ENCODE peak calls at places on chromosomes 5 and 9, in ten cellular contexts. One of them, this sample, is unnamed.

GRCh38 chr5:157858527-157859226 is at the start of gene CLINT1:
- DNase-seq in GM23338: peak; percentile 95
- DNase-seq in gastrocnemius medialis: peak; percentile 83
- DNase-seq in heart left ventricle: peak; percentile 97
- DNase-seq in neural progenitor cell: peak; percentile 93
- DNase-seq in IMR-90: peak; percentile 83
- DNase-seq in A549: peak; percentile 89
- DNase-seq in hepatocyte: peak; percentile 94
- DNase-seq in esophagus squamous epithelium: peak; percentile 73
- DNase-seq in CD8-positive, alpha-beta T cell: peak; percentile 87
- DNase-seq in this sample: peak; percentile 91

GRCh38 chr5:131749138-131749537 is 47.7 kb downstream of the FNIP1 start:
- DNase-seq in GM23338: no peak
- DNase-seq in gastrocnemius medialis: no peak
- DNase-seq in heart left ventricle: no peak
- DNase-seq in neural progenitor cell: no peak
- DNase-seq in IMR-90: peak; percentile 86
- DNase-seq in A549: no peak
- DNase-seq in hepatocyte: no peak
- DNase-seq in esophagus squamous epithelium: no peak
- DNase-seq in CD8-positive, alpha-beta T cell: no peak
- DNase-seq in this sample: no peak

GRCh38 chr5:123125172-123125508 is 36.1 kb downstream of the PRDM6 start:
- DNase-seq in GM23338: no peak
- DNase-seq in gastrocnemius medialis: no peak
- DNase-seq in heart left ventricle: no peak
- DNase-seq in neural progenitor cell: no peak
- DNase-seq in IMR-90: peak; percentile 63
- DNase-seq in A549: no peak
- DNase-seq in hepatocyte: no peak
- DNase-seq in esophagus squamous epithelium: no peak
- DNase-seq in CD8-positive, alpha-beta T cell: no peak
- DNase-seq in this sample: no peak

GRCh38 chr9:95947118-95947517 is 71.6 kb downstream of the ERCC6L2 start:
- DNase-seq in GM23338: no peak
- DNase-seq in gastrocnemius medialis: no peak
- DNase-seq in heart left ventricle: no peak
- DNase-seq in neural progenitor cell: no peak
- DNase-seq in IMR-90: no peak
- DNase-seq in A549: no peak
- DNase-seq in hepatocyte: no peak
- DNase-seq in esophagus squamous epithelium: no peak
- DNase-seq in CD8-positive, alpha-beta T cell: no peak
- DNase-seq in this sample: no peak

GRCh38 chr5:17743580-17744435 is 109.5 kb downstream of the TAF11L14 start:
- DNase-seq in GM23338: no peak
- DNase-seq in gastrocnemius medialis: no peak
- DNase-seq in heart left ventricle: no peak
- DNase-seq in neural progenitor cell: no peak
- DNase-seq in IMR-90: peak; percentile 68
- DNase-seq in A549: no peak
- DNase-seq in hepatocyte: no peak
- DNase-seq in esophagus squamous epithelium: no peak
- DNase-seq in CD8-positive, alpha-beta T cell: no peak
- DNase-seq in this sample: no peak

GRCh38 chr9:133782157-133783130 is 44.3 kb upstream of the SARDH start:
- DNase-seq in GM23338: peak; percentile 86
- DNase-seq in gastrocnemius medialis: peak; percentile 13
- DNase-seq in heart left ventricle: peak; percentile 76
- DNase-seq in neural progenitor cell: peak; percentile 89
- DNase-seq in IMR-90: peak; percentile 62
- DNase-seq in A549: peak; percentile 75
- DNase-seq in hepatocyte: peak; percentile 88
- DNase-seq in esophagus squamous epithelium: no peak
- DNase-seq in CD8-positive, alpha-beta T cell: peak; percentile 52
- DNase-seq in this sample: peak; percentile 62

GRCh38 chr5:133460172-133460758 is 152.1 kb downstream of the FSTL4 start:
- DNase-seq in GM23338: peak; percentile 77
- DNase-seq in gastrocnemius medialis: no peak
- DNase-seq in heart left ventricle: no peak
- DNase-seq in neural progenitor cell: peak; percentile 75
- DNase-seq in IMR-90: no peak
- DNase-seq in A549: peak; percentile 66
- DNase-seq in hepatocyte: no peak
- DNase-seq in esophagus squamous epithelium: no peak
- DNase-seq in CD8-positive, alpha-beta T cell: no peak
- DNase-seq in this sample: no peak

GRCh38 chr9:133478851-133479711 is at the start of gene SLC2A6:
- DNase-seq in GM23338: peak; percentile 96
- DNase-seq in gastrocnemius medialis: peak; percentile 67
- DNase-seq in heart left ventricle: peak; percentile 93
- DNase-seq in neural progenitor cell: peak; percentile 97
- DNase-seq in IMR-90: peak; percentile 63
- DNase-seq in A549: peak; percentile 95
- DNase-seq in hepatocyte: peak; percentile 92
- DNase-seq in esophagus squamous epithelium: no peak
- DNase-seq in CD8-positive, alpha-beta T cell: peak; percentile 74
- DNase-seq in this sample: peak; percentile 75

GRCh38 chr5:126745259-126745992 is 31.5 kb upstream of the LMNB1 start:
- DNase-seq in GM23338: no peak
- DNase-seq in gastrocnemius medialis: no peak
- DNase-seq in heart left ventricle: no peak
- DNase-seq in neural progenitor cell: no peak
- DNase-seq in IMR-90: no peak
- DNase-seq in A549: no peak
- DNase-seq in hepatocyte: no peak
- DNase-seq in esophagus squamous epithelium: no peak
- DNase-seq in CD8-positive, alpha-beta T cell: no peak
- DNase-seq in this sample: no peak

GRCh38 chr5:137754236-137754960 is at the start of gene HNRNPA0:
- DNase-seq in GM23338: peak; percentile 98
- DNase-seq in gastrocnemius medialis: peak; percentile 96
- DNase-seq in heart left ventricle: peak; percentile 98
- DNase-seq in neural progenitor cell: peak; percentile 99
- DNase-seq in IMR-90: peak; percentile 97
- DNase-seq in A549: peak; percentile 97
- DNase-seq in hepatocyte: peak; percentile 99
- DNase-seq in esophagus squamous epithelium: peak; percentile 91
- DNase-seq in CD8-positive, alpha-beta T cell: peak; percentile 96
- DNase-seq in this sample: peak; percentile 95

GRCh38 chr5:125044491-125045282 is 298.2 kb upstream of the ZNF608 start:
- DNase-seq in GM23338: no peak
- DNase-seq in gastrocnemius medialis: no peak
- DNase-seq in heart left ventricle: no peak
- DNase-seq in neural progenitor cell: no peak
- DNase-seq in IMR-90: no peak
- DNase-seq in A549: no peak
- DNase-seq in hepatocyte: no peak
- DNase-seq in esophagus squamous epithelium: no peak
- DNase-seq in CD8-positive, alpha-beta T cell: no peak
- DNase-seq in this sample: no peak

GRCh38 chr9:11618241-11618805 is 1005.5 kb upstream of the PTPRD start:
- DNase-seq in GM23338: peak; percentile 11
- DNase-seq in gastrocnemius medialis: no peak
- DNase-seq in heart left ventricle: peak; percentile 57
- DNase-seq in neural progenitor cell: no peak
- DNase-seq in IMR-90: no peak
- DNase-seq in A549: no peak
- DNase-seq in hepatocyte: peak; percentile 3
- DNase-seq in esophagus squamous epithelium: peak; percentile 0
- DNase-seq in CD8-positive, alpha-beta T cell: no peak
- DNase-seq in this sample: no peak

GRCh38 chr9:76876098-76876497 is 29.8 kb downstream of the PRUNE2 start:
- DNase-seq in GM23338: no peak
- DNase-seq in gastrocnemius medialis: no peak
- DNase-seq in heart left ventricle: no peak
- DNase-seq in neural progenitor cell: no peak
- DNase-seq in IMR-90: peak; percentile 41
- DNase-seq in A549: no peak
- DNase-seq in hepatocyte: no peak
- DNase-seq in esophagus squamous epithelium: no peak
- DNase-seq in CD8-positive, alpha-beta T cell: no peak
- DNase-seq in this sample: no peak

GRCh38 chr9:36486454-36486932 is 86.2 kb upstream of the MELK start:
- DNase-seq in GM23338: peak; percentile 24
- DNase-seq in gastrocnemius medialis: no peak
- DNase-seq in heart left ventricle: no peak
- DNase-seq in neural progenitor cell: peak; percentile 45
- DNase-seq in IMR-90: peak; percentile 11
- DNase-seq in A549: no peak
- DNase-seq in hepatocyte: peak; percentile 39
- DNase-seq in esophagus squamous epithelium: no peak
- DNase-seq in CD8-positive, alpha-beta T cell: no peak
- DNase-seq in this sample: no peak

GRCh38 chr5:175672976-175673648 is 15.2 kb downstream of the HRH2 start:
- DNase-seq in GM23338: no peak
- DNase-seq in gastrocnemius medialis: no peak
- DNase-seq in heart left ventricle: no peak
- DNase-seq in neural progenitor cell: no peak
- DNase-seq in IMR-90: no peak
- DNase-seq in A549: no peak
- DNase-seq in hepatocyte: no peak
- DNase-seq in esophagus squamous epithelium: no peak
- DNase-seq in CD8-positive, alpha-beta T cell: no peak
- DNase-seq in this sample: no peak

GRCh38 chr5:35335752-35336151 is 105.5 kb upstream of the PRLR start:
- DNase-seq in GM23338: no peak
- DNase-seq in gastrocnemius medialis: no peak
- DNase-seq in heart left ventricle: no peak
- DNase-seq in neural progenitor cell: peak; percentile 14
- DNase-seq in IMR-90: no peak
- DNase-seq in A549: no peak
- DNase-seq in hepatocyte: no peak
- DNase-seq in esophagus squamous epithelium: no peak
- DNase-seq in CD8-positive, alpha-beta T cell: no peak
- DNase-seq in this sample: no peak

GRCh38 chr5:35333366-35333765 is 103.1 kb upstream of the PRLR start:
- DNase-seq in GM23338: no peak
- DNase-seq in gastrocnemius medialis: no peak
- DNase-seq in heart left ventricle: no peak
- DNase-seq in neural progenitor cell: no peak
- DNase-seq in IMR-90: no peak
- DNase-seq in A549: no peak
- DNase-seq in hepatocyte: no peak
- DNase-seq in esophagus squamous epithelium: no peak
- DNase-seq in CD8-positive, alpha-beta T cell: no peak
- DNase-seq in this sample: no peak

GRCh38 chr5:35331941-35332340 is 101.7 kb upstream of the PRLR start:
- DNase-seq in GM23338: no peak
- DNase-seq in gastrocnemius medialis: no peak
- DNase-seq in heart left ventricle: no peak
- DNase-seq in neural progenitor cell: no peak
- DNase-seq in IMR-90: no peak
- DNase-seq in A549: no peak
- DNase-seq in hepatocyte: no peak
- DNase-seq in esophagus squamous epithelium: no peak
- DNase-seq in CD8-positive, alpha-beta T cell: no peak
- DNase-seq in this sample: no peak

GRCh38 chr5:35337332-35338168 is 107.3 kb upstream of the PRLR start:
- DNase-seq in GM23338: peak; percentile 81
- DNase-seq in gastrocnemius medialis: no peak
- DNase-seq in heart left ventricle: no peak
- DNase-seq in neural progenitor cell: peak; percentile 34
- DNase-seq in IMR-90: no peak
- DNase-seq in A549: no peak
- DNase-seq in hepatocyte: no peak
- DNase-seq in esophagus squamous epithelium: no peak
- DNase-seq in CD8-positive, alpha-beta T cell: no peak
- DNase-seq in this sample: no peak

GRCh38 chr5:35332551-35332950 is 102.3 kb upstream of the PRLR start:
- DNase-seq in GM23338: no peak
- DNase-seq in gastrocnemius medialis: no peak
- DNase-seq in heart left ventricle: no peak
- DNase-seq in neural progenitor cell: no peak
- DNase-seq in IMR-90: no peak
- DNase-seq in A549: no peak
- DNase-seq in hepatocyte: no peak
- DNase-seq in esophagus squamous epithelium: no peak
- DNase-seq in CD8-positive, alpha-beta T cell: no peak
- DNase-seq in this sample: peak; percentile 24
- H3K4me1 ChIP-seq in GM23338: peaks cover 12% of the 10 kb centered on the region
- H3K4me1 ChIP-seq in gastrocnemius medialis: no peaks in the 10 kb centered on the region
- H3K4me1 ChIP-seq in heart left ventricle: no peaks in the 10 kb centered on the region
- H3K4me1 ChIP-seq in neural progenitor cell: peaks cover 8% of the 10 kb centered on the region
- H3K4me1 ChIP-seq in IMR-90: no peaks in the 10 kb centered on the region
- H3K4me1 ChIP-seq in A549: no peaks in the 10 kb centered on the region
- H3K4me1 ChIP-seq in hepatocyte: no peaks in the 10 kb centered on the region
- H3K4me1 ChIP-seq in esophagus squamous epithelium: no peaks in the 10 kb centered on the region
- H3K4me1 ChIP-seq in CD8-positive, alpha-beta T cell: no peaks in the 10 kb centered on the region
- H3K4me1 ChIP-seq in this sample: no peaks in the 10 kb centered on the region

GRCh38 chr5:173329370-173330150 is 1.3 kb upstream of the STC2 start:
- DNase-seq in GM23338: peak; percentile 88
- DNase-seq in gastrocnemius medialis: no peak
- DNase-seq in heart left ventricle: no peak
- DNase-seq in neural progenitor cell: peak; percentile 67
- DNase-seq in IMR-90: no peak
- DNase-seq in A549: no peak
- DNase-seq in hepatocyte: peak; percentile 81
- DNase-seq in esophagus squamous epithelium: no peak
- DNase-seq in CD8-positive, alpha-beta T cell: no peak
- DNase-seq in this sample: no peak
- H3K4me3 ChIP-seq in GM23338: peak overlapping the region; percentile 99
- H3K4me3 ChIP-seq in gastrocnemius medialis: peak overlapping the region; percentile 60
- H3K4me3 ChIP-seq in heart left ventricle: peak overlapping the region; percentile 59
- H3K4me3 ChIP-seq in neural progenitor cell: peak overlapping the region; percentile 60
- H3K4me3 ChIP-seq in IMR-90: peak overlapping the region; percentile 89
- H3K4me3 ChIP-seq in A549: peak overlapping the region; percentile 87
- H3K4me3 ChIP-seq in hepatocyte: peak overlapping the region; percentile 53
- H3K4me3 ChIP-seq in esophagus squamous epithelium: peak overlapping the region; percentile 66
- H3K4me3 ChIP-seq in CD8-positive, alpha-beta T cell: no peak overlapping the region
- H3K4me3 ChIP-seq in this sample: no peak overlapping the region

GRCh38 chr9:135804588-135805421 is 102.5 kb downstream of the CAMSAP1 start:
- DNase-seq in GM23338: peak; percentile 65
- DNase-seq in gastrocnemius medialis: no peak
- DNase-seq in heart left ventricle: no peak
- DNase-seq in neural progenitor cell: no peak
- DNase-seq in IMR-90: peak; percentile 52
- DNase-seq in A549: no peak
- DNase-seq in hepatocyte: no peak
- DNase-seq in esophagus squamous epithelium: no peak
- DNase-seq in CD8-positive, alpha-beta T cell: no peak
- DNase-seq in this sample: no peak
- TF ChIP-seq CTCF in GM23338: peak; percentile 41
- TF ChIP-seq CTCF in gastrocnemius medialis: no peak
- TF ChIP-seq CTCF in heart left ventricle: no peak
- TF ChIP-seq CTCF in neural progenitor cell: peak; percentile 22
- TF ChIP-seq CTCF in IMR-90: no peak
- TF ChIP-seq CTCF in A549: no peak
- TF ChIP-seq CTCF in hepatocyte: no peak
- TF ChIP-seq CTCF in esophagus squamous epithelium: no peak
- TF ChIP-seq CTCF in CD8-positive, alpha-beta T cell: no peak
- TF ChIP-seq CTCF in this sample: no peak

DNA sequence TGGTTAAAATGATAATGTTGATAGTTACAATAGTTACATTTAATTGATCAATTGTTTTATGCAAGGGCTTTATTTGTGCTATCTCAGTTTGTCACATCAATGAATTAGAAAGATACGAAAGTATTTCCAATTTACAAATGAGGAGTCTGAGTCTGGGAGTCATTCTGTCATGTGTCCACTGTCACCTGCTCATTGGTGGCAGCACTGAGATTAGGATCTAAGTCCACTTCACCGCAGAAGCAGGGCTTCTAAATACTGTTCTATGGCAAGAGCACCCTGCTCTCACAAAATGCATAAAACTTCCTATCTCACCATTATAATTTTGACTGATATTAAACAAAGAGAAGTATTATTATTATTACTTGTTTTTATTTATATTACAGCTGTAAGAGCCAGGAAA is 15.0 kb downstream of the TLR4 start:
- DNase-seq in GM23338: no peak
- DNase-seq in gastrocnemius medialis: no peak
- DNase-seq in heart left ventricle: no peak
- DNase-seq in neural progenitor cell: no peak
- DNase-seq in IMR-90: no peak
- DNase-seq in A549: no peak
- DNase-seq in hepatocyte: no peak
- DNase-seq in esophagus squamous epithelium: no peak
- DNase-seq in CD8-positive, alpha-beta T cell: no peak
- DNase-seq in this sample: no peak
- H3K4me1 ChIP-seq in GM23338: no peaks in the 10 kb centered on the region
- H3K4me1 ChIP-seq in gastrocnemius medialis: peaks cover 41% of the 10 kb centered on the region
- H3K4me1 ChIP-seq in heart left ventricle: peaks cover 89% of the 10 kb centered on the region
- H3K4me1 ChIP-seq in neural progenitor cell: no peaks in the 10 kb centered on the region
- H3K4me1 ChIP-seq in IMR-90: no peaks in the 10 kb centered on the region
- H3K4me1 ChIP-seq in A549: no peaks in the 10 kb centered on the region
- H3K4me1 ChIP-seq in hepatocyte: no peaks in the 10 kb centered on the region
- H3K4me1 ChIP-seq in esophagus squamous epithelium: no peaks in the 10 kb centered on the region
- H3K4me1 ChIP-seq in CD8-positive, alpha-beta T cell: no peaks in the 10 kb centered on the region
- H3K4me1 ChIP-seq in this sample: no peaks in the 10 kb centered on the region

This sample was measured in uterus.